ENCODE peak calls at places on chromosomes 5 and 9, in nine cellular contexts. A is small intestine; Y is astrocyte of the hippocampus; L is astrocyte of the spinal cord; B is HEK293T; J is CD8-positive, alpha-beta T cell; M is T-helper 22 cell; G is endothelial cell; D is NCI-H345. W is an unnamed sample.

GRCh38 chr5:18744990-18745590 is 1110.8 kb downstream of the TAF11L14 start:
- DNase-seq in A (peak; percentile 59), Y (no peak), L (no peak), B (no peak), J (no peak), M (no peak), G (no peak), D (no peak), W (no peak)

GRCh38 chr5:158435161-158435616 is 576.2 kb upstream of the CLINT1 start:
- DNase-seq in A (no peak), Y (no peak), L (no peak), B (no peak), J (no peak), M (no peak), G (no peak), D (no peak), W (no peak)

GRCh38 chr9:132663120-132663519 is 6.7 kb downstream of the DDX31 start:
- DNase-seq in A (no peak), Y (peak; percentile 16), L (no peak), B (no peak), J (no peak), M (no peak), G (no peak), D (no peak), W (no peak)

GRCh38 chr5:153513171-153513570 is 22.7 kb downstream of the GRIA1 start:
- DNase-seq in A (no peak), Y (peak; percentile 54), L (no peak), B (no peak), J (no peak), M (no peak), G (no peak), D (no peak), W (no peak)

GRCh38 chr9:114681594-114682332 is at the start of gene TEX48:
- DNase-seq in A (peak; percentile 87), Y (peak; percentile 70), L (peak; percentile 71), B (peak; percentile 65), J (peak; percentile 48), M (peak; percentile 57), G (peak; percentile 72), D (peak; percentile 72), W (peak; percentile 71)

GRCh38 chr9:6584881-6585597 is 60.5 kb downstream of the GLDC start:
- DNase-seq in A (peak; percentile 46), Y (peak; percentile 47), L (peak; percentile 59), B (no peak), J (no peak), M (no peak), G (no peak), D (peak; percentile 23), W (no peak)

GRCh38 chr9:111094433-111095421 is 56.5 kb upstream of the LPAR1 start:
- DNase-seq in A (no peak), Y (peak; percentile 46), L (peak; percentile 79), B (no peak), J (no peak), M (no peak), G (no peak), D (no peak), W (no peak)

GRCh38 chr9:134301387-134302129 is 24.7 kb upstream of the RXRA start:
- DNase-seq in A (no peak), Y (no peak), L (no peak), B (no peak), J (peak; percentile 31), M (no peak), G (no peak), D (no peak), W (no peak)

GRCh38 chr5:16520806-16521205 is 55.2 kb upstream of the ZNF622 start:
- DNase-seq in A (peak; percentile 70), Y (no peak), L (no peak), B (no peak), J (no peak), M (no peak), G (no peak), D (no peak), W (no peak)

GRCh38 chr9:27339661-27340295 is 42.8 kb upstream of the EQTN start:
- DNase-seq in A (no peak), Y (peak; percentile 32), L (no peak), B (no peak), J (no peak), M (no peak), G (no peak), D (no peak), W (no peak)

GRCh38 chr5:16737620-16738364 is 121.0 kb upstream of the RETREG1 start:
- DNase-seq in A (peak; percentile 73), Y (no peak), L (peak; percentile 6), B (no peak), J (no peak), M (no peak), G (no peak), D (no peak), W (no peak)